ENCODE peak calls at places on chromosome 12, in four cellular contexts. One of them, this sample, is unnamed.

GRCh38 chr12:14765398-14765797 is 37.9 kb downstream of the WBP11 start:
- DNase-seq in neural progenitor cell: no peak
- DNase-seq in GM12865: no peak
- DNase-seq in GM10248: no peak
- DNase-seq in this sample: no peak

GRCh38 chr12:66717049-66717448 is 38.2 kb upstream of the GRIP1 start:
- DNase-seq in neural progenitor cell: no peak
- DNase-seq in GM12865: no peak
- DNase-seq in GM10248: no peak
- DNase-seq in this sample: no peak

GRCh38 chr12:121956041-121956341 is 37.6 kb downstream of the CFAP251 start:
- DNase-seq in neural progenitor cell: no peak
- DNase-seq in GM12865: no peak
- DNase-seq in GM10248: no peak
- DNase-seq in this sample: no peak

GRCh38 chr12:124678421-124678893 is 111.0 kb upstream of the NCOR2 start:
- DNase-seq in neural progenitor cell: no peak
- DNase-seq in GM12865: no peak
- DNase-seq in GM10248: no peak
- DNase-seq in this sample: no peak

GRCh38 chr12:51399893-51400292 is 8.7 kb upstream of the GALNT6 start:
- DNase-seq in neural progenitor cell: no peak
- DNase-seq in GM12865: no peak
- DNase-seq in GM10248: no peak
- DNase-seq in this sample: no peak

GRCh38 chr12:79563021-79563739 is 127.6 kb downstream of the PAWR start:
- DNase-seq in neural progenitor cell: no peak
- DNase-seq in GM12865: no peak
- DNase-seq in GM10248: no peak
- DNase-seq in this sample: no peak

GRCh38 chr12:38905480-38906351 is at the start of gene CPNE8:
- DNase-seq in neural progenitor cell: peak; percentile 75
- DNase-seq in GM12865: peak; percentile 87
- DNase-seq in GM10248: peak; percentile 83
- DNase-seq in this sample: peak; percentile 30

GRCh38 chr12:13196302-13196921 is at the start of gene EMP1:
- DNase-seq in neural progenitor cell: peak; percentile 13
- DNase-seq in GM12865: peak; percentile 68
- DNase-seq in GM10248: peak; percentile 37
- DNase-seq in this sample: no peak

GRCh38 chr12:132213359-132214160 is 69.3 kb downstream of the NOC4L start:
- DNase-seq in neural progenitor cell: no peak
- DNase-seq in GM12865: no peak
- DNase-seq in GM10248: no peak
- DNase-seq in this sample: no peak

GRCh38 chr12:132216354-132216987 is 72.2 kb downstream of the NOC4L start:
- DNase-seq in neural progenitor cell: no peak
- DNase-seq in GM12865: no peak
- DNase-seq in GM10248: no peak
- DNase-seq in this sample: no peak

GRCh38 chr12:132214161-132214476 is 69.9 kb downstream of the NOC4L start:
- DNase-seq in neural progenitor cell: no peak
- DNase-seq in GM12865: no peak
- DNase-seq in GM10248: no peak
- DNase-seq in this sample: no peak

GRCh38 chr12:132215644-132215989 is 71.4 kb downstream of the NOC4L start:
- DNase-seq in neural progenitor cell: no peak
- DNase-seq in GM12865: no peak
- DNase-seq in GM10248: no peak
- DNase-seq in this sample: no peak

GRCh38 chr12:132214906-132215643 is 70.8 kb downstream of the NOC4L start:
- DNase-seq in neural progenitor cell: peak; percentile 41
- DNase-seq in GM12865: no peak
- DNase-seq in GM10248: no peak
- DNase-seq in this sample: no peak
- TF ChIP-seq CTCF in neural progenitor cell: peak; percentile 10
- TF ChIP-seq CTCF in GM12865: no peak
- TF ChIP-seq CTCF in GM10248: no peak
- TF ChIP-seq CTCF in this sample: no peak

GRCh38 chr12:114415525-114415868 is 9.6 kb upstream of the TBX5 start:
- DNase-seq in neural progenitor cell: no peak
- DNase-seq in GM12865: no peak
- DNase-seq in GM10248: no peak
- DNase-seq in this sample: no peak
- TF ChIP-seq CTCF in neural progenitor cell: no peak
- TF ChIP-seq CTCF in GM12865: no peak
- TF ChIP-seq CTCF in GM10248: no peak
- TF ChIP-seq CTCF in this sample: no peak

GRCh38 chr12:57089259-57090245 is 638 bp downstream of the NAB2 start:
- DNase-seq in neural progenitor cell: peak; percentile 64
- DNase-seq in GM12865: peak; percentile 54
- DNase-seq in GM10248: peak; percentile 38
- DNase-seq in this sample: peak; percentile 67

GRCh38 chr12:57090456-57090855 is 1.5 kb downstream of the NAB2 start:
- DNase-seq in neural progenitor cell: no peak
- DNase-seq in GM12865: no peak
- DNase-seq in GM10248: peak; percentile 6
- DNase-seq in this sample: no peak

GRCh38 chr12:57092529-57092862 is 3.6 kb downstream of the NAB2 start:
- DNase-seq in neural progenitor cell: no peak
- DNase-seq in GM12865: no peak
- DNase-seq in GM10248: no peak
- DNase-seq in this sample: no peak

GRCh38 chr12:57091633-57092528 is 3.0 kb downstream of the NAB2 start:
- DNase-seq in neural progenitor cell: no peak
- DNase-seq in GM12865: no peak
- DNase-seq in GM10248: no peak
- DNase-seq in this sample: no peak

DNA sequence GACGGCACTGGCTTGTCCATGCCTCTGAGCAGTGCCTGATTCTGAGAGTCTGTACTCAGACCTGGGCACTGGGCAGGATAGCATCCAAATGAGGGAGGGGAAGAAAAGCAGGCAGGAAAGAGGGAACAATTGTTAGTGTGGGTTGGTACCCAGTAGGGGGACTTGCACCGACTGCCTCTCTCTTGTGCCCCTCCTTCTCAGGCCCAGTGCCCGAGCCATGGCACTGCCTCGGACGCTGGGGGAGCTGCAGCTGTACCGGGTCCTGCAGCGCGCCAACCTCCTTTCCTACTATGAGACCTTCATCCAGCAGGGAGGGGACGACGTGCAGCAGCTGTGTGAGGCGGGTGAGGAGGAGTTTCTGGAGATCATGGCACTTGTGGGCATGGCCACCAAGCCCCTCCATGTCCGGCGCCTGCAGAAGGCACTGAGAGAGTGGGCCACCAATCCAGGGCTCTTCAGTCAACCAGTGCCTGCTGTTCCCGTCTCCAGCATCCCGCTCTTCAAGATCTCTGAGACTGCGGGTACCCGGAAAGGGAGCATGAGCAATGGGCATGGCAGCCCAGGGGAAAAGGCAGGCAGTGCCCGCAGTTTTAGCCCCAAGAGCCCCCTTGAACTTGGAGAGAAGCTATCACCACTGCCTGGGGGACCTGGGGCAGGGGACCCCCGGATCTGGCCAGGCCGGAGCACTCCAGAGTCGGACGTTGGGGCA is 2.2 kb downstream of the NAB2 start:
- DNase-seq in neural progenitor cell: no peak
- DNase-seq in GM12865: no peak
- DNase-seq in GM10248: peak; percentile 3
- DNase-seq in this sample: no peak
- TF ChIP-seq CTCF in neural progenitor cell: no peak
- TF ChIP-seq CTCF in GM12865: no peak
- TF ChIP-seq CTCF in GM10248: no peak
- TF ChIP-seq CTCF in this sample: no peak

DNA sequence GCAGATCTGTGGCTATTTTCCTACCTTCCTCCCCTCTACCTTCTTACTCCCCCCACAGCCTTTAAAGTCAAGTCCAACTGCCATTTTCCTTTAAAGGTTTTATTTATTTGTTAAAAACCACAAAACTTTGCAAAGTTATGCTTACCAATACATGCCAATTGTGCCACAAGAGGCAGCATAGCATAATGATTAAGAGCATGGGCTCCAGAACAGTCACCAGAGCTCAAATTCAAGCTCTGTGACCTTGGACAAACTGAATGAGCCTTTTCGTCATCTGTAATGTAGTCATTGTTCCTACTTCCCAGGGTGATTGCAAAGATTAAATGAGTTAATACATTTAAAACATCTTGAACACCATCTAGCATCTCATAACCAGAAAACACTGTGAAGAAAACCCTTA is 13.0 kb upstream of the FMNL3 start:
- DNase-seq in neural progenitor cell: no peak
- DNase-seq in GM12865: no peak
- DNase-seq in GM10248: no peak
- DNase-seq in this sample: no peak
- TF ChIP-seq CTCF in neural progenitor cell: no peak
- TF ChIP-seq CTCF in GM12865: peak; percentile 10
- TF ChIP-seq CTCF in GM10248: no peak
- TF ChIP-seq CTCF in this sample: no peak

DNA sequence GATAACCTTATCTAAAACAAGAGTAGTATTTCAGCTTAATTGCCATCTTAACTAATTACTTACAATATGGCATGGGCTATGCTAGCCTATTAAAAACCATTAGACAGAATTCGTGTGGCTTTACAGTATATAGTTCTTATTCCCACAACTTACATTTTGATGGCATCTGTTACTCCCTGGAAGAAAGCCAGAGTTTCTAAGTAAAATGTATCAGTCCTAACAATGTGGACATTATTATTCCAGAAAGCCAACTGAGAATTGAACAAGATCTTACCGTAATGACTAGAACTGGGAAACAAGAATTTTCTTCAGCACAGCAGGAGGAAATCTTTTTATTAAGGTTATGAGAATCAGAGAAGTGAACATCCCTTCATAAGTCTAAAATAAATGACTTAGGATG is 179.6 kb downstream of the SSPN start:
- DNase-seq in neural progenitor cell: no peak
- DNase-seq in GM12865: no peak
- DNase-seq in GM10248: no peak
- DNase-seq in this sample: no peak
- TF ChIP-seq CTCF in neural progenitor cell: no peak
- TF ChIP-seq CTCF in GM12865: no peak
- TF ChIP-seq CTCF in GM10248: no peak
- TF ChIP-seq CTCF in this sample: no peak